ENCODE peak calls at places on chromosome 10, in six cellular contexts. K is GM10248; M is AG04449; B is activated naive CD8-positive, alpha-beta T cell treated with anti-CD3 and anti-CD28 coated beads, Interleukin-2, amount 50 U/mL, for 24 hours; Z is activated CD8-positive, alpha-beta T cell treated with anti-CD3 and anti-CD28 coated beads for 36 hours; L is endothelial cell. C is an unnamed sample.

GRCh38 chr10:77979221-77979620 is 50.1 kb downstream of the POLR3A start:
- DNase-seq in K (no peak), M (no peak), B (no peak), Z (no peak), L (no peak), C (no peak)

GRCh38 chr10:28503114-28503513 is 29.8 kb upstream of the WAC start:
- DNase-seq in K (no peak), M (no peak), B (no peak), Z (peak), L (no peak), C (peak)

GRCh38 chr10:49090696-49091338 is 24.5 kb downstream of the VSTM4 start:
- DNase-seq in K (no peak), M (no peak), B (no peak), Z (no peak), L (no peak), C (no peak)

GRCh38 chr10:95388539-95388938 is 97.7 kb upstream of the PDLIM1 start:
- DNase-seq in K (no peak), M (no peak), B (no peak), Z (no peak), L (no peak), C (peak)

GRCh38 chr10:79981673-79982485 is 33.0 kb upstream of the SFTPD start:
- DNase-seq in K (peak), M (no peak), B (peak), Z (peak), L (peak), C (peak)

GRCh38 chr10:43748560-43748959 is 99.9 kb upstream of the ZNF32 start:
- DNase-seq in K (no peak), M (no peak), B (no peak), Z (no peak), L (no peak), C (no peak)

GRCh38 chr10:88702848-88703597 is 3.0 kb upstream of the LIPK start:
- DNase-seq in K (no peak), M (no peak), B (no peak), Z (peak), L (peak), C (peak)

GRCh38 chr10:60943372-60944158 is 420 bp downstream of the RHOBTB1 start:
- DNase-seq in K (peak), M (no peak), B (peak), Z (peak), L (peak), C (peak)

GRCh38 chr10:4810093-4810492 is 15.9 kb upstream of the AKR1E2 start:
- DNase-seq in K (no peak), M (no peak), B (no peak), Z (no peak), L (no peak), C (no peak)

GRCh38 chr10:132319853-132320669 is 11.9 kb upstream of the LRRC27 start:
- DNase-seq in K (peak), M (peak), B (peak), Z (peak), L (no peak), C (peak)

GRCh38 chr10:69415049-69415448 is 1.7 kb downstream of the TACR2 start:
- DNase-seq in K (no peak), M (no peak), B (no peak), Z (no peak), L (no peak), C (no peak)

GRCh38 chr10:84783909-84784308 is 455.5 kb downstream of the CCSER2 start:
- DNase-seq in K (no peak), M (no peak), B (no peak), Z (no peak), L (no peak), C (peak)